ENCODE peak calls at places on chromosomes 6 and 20, in six cellular contexts. One of them, this sample, is unnamed.

GRCh38 chr6:28648878-28649375 is 123.2 kb downstream of the GPX5 start:
- DNase-seq in SJSA1: no peak
- DNase-seq in hepatocyte: no peak
- DNase-seq in kidney: no peak
- DNase-seq in CD4-positive, alpha-beta memory T cell: no peak
- DNase-seq in dorsolateral prefrontal cortex: no peak
- DNase-seq in this sample: no peak

GRCh38 chr20:32906200-32906599 is 47.5 kb downstream of the EFCAB8 start:
- DNase-seq in dorsolateral prefrontal cortex: no peak
- DNase-seq in CD4-positive, alpha-beta memory T cell: no peak
- DNase-seq in kidney: peak; percentile 51
- DNase-seq in hepatocyte: no peak
- DNase-seq in SJSA1: no peak
- DNase-seq in this sample: no peak

GRCh38 chr6:57221191-57221935 is 744 bp downstream of the RAB23 start:
- DNase-seq in hepatocyte: peak; percentile 80
- DNase-seq in SJSA1: peak; percentile 76
- DNase-seq in kidney: peak; percentile 83
- DNase-seq in CD4-positive, alpha-beta memory T cell: no peak
- DNase-seq in dorsolateral prefrontal cortex: peak; percentile 60
- DNase-seq in this sample: peak; percentile 63

GRCh38 chr20:33162313-33162712 is 5.6 kb upstream of the BPIFA2 start:
- DNase-seq in hepatocyte: no peak
- DNase-seq in kidney: no peak
- DNase-seq in CD4-positive, alpha-beta memory T cell: no peak
- DNase-seq in dorsolateral prefrontal cortex: no peak
- DNase-seq in SJSA1: peak; percentile 9
- DNase-seq in this sample: no peak

GRCh38 chr20:63177134-63177784 is 38.7 kb downstream of the YTHDF1 start:
- DNase-seq in hepatocyte: peak; percentile 44
- DNase-seq in dorsolateral prefrontal cortex: peak; percentile 81
- DNase-seq in SJSA1: no peak
- DNase-seq in kidney: peak; percentile 57
- DNase-seq in CD4-positive, alpha-beta memory T cell: no peak
- DNase-seq in this sample: no peak

GRCh38 chr6:114543696-114544095 is 200.9 kb upstream of the HS3ST5 start:
- DNase-seq in dorsolateral prefrontal cortex: no peak
- DNase-seq in CD4-positive, alpha-beta memory T cell: no peak
- DNase-seq in SJSA1: no peak
- DNase-seq in kidney: no peak
- DNase-seq in hepatocyte: no peak
- DNase-seq in this sample: no peak

GRCh38 chr20:32727663-32728062 is 15.6 kb downstream of the COMMD7 start:
- DNase-seq in CD4-positive, alpha-beta memory T cell: no peak
- DNase-seq in kidney: no peak
- DNase-seq in hepatocyte: no peak
- DNase-seq in SJSA1: no peak
- DNase-seq in dorsolateral prefrontal cortex: no peak
- DNase-seq in this sample: no peak

GRCh38 chr6:93036835-93037234 is 382.5 kb downstream of the EPHA7 start:
- DNase-seq in dorsolateral prefrontal cortex: no peak
- DNase-seq in SJSA1: no peak
- DNase-seq in kidney: no peak
- DNase-seq in CD4-positive, alpha-beta memory T cell: no peak
- DNase-seq in hepatocyte: peak; percentile 19
- DNase-seq in this sample: no peak

GRCh38 chr20:2631228-2631627 is 21.2 kb upstream of the NOP56 start:
- DNase-seq in SJSA1: no peak
- DNase-seq in kidney: no peak
- DNase-seq in CD4-positive, alpha-beta memory T cell: no peak
- DNase-seq in hepatocyte: no peak
- DNase-seq in dorsolateral prefrontal cortex: no peak
- DNase-seq in this sample: no peak

GRCh38 chr6:16704706-16705402 is 56.4 kb downstream of the ATXN1 start:
- DNase-seq in SJSA1: peak; percentile 58
- DNase-seq in kidney: no peak
- DNase-seq in hepatocyte: no peak
- DNase-seq in dorsolateral prefrontal cortex: no peak
- DNase-seq in CD4-positive, alpha-beta memory T cell: no peak
- DNase-seq in this sample: no peak

GRCh38 chr6:132143258-132143657 is 192.1 kb upstream of the CCN2 start:
- DNase-seq in dorsolateral prefrontal cortex: no peak
- DNase-seq in CD4-positive, alpha-beta memory T cell: no peak
- DNase-seq in hepatocyte: no peak
- DNase-seq in kidney: no peak
- DNase-seq in SJSA1: no peak
- DNase-seq in this sample: no peak

GRCh38 chr6:157236040-157236725 is 87.1 kb downstream of the TMEM242 start:
- DNase-seq in dorsolateral prefrontal cortex: no peak
- DNase-seq in SJSA1: no peak
- DNase-seq in CD4-positive, alpha-beta memory T cell: no peak
- DNase-seq in kidney: peak; percentile 85
- DNase-seq in hepatocyte: no peak
- DNase-seq in this sample: no peak

GRCh38 chr6:167508919-167509852 is 184.3 kb downstream of the TTLL2 start:
- DNase-seq in SJSA1: no peak
- DNase-seq in dorsolateral prefrontal cortex: no peak
- DNase-seq in hepatocyte: no peak
- DNase-seq in kidney: no peak
- DNase-seq in CD4-positive, alpha-beta memory T cell: no peak
- DNase-seq in this sample: no peak

DNA sequence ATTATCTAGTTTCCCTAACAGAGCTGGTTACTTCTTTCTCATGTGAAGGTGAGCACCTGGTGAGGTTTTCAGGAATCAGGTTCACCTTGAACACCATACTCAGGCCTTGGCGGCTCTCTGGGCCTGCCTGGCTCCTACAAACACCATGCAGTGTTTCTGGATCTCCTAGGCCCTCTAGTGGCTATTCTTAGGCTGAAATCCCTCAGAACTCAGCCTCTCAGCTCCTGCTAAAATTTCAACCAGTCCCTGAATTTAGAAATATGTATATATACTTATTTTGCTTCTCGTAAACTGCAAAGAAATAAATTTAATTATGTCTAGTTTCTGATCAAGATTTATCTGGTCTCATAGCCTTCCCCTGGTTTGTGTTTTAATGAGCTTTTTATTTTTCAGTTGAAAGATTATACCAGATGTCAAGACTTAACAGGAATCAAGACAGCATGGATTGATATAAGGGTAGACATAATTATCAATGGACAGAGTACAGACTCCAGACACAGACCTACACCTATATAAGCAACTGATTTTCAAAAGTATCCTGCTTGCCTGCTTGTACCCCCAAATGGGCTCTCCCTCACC is 55.9 kb downstream of the ANKEF1 start:
- DNase-seq in SJSA1: no peak
- DNase-seq in hepatocyte: peak; percentile 75
- DNase-seq in dorsolateral prefrontal cortex: peak; percentile 41
- DNase-seq in CD4-positive, alpha-beta memory T cell: peak; percentile 22
- DNase-seq in kidney: no peak
- DNase-seq in this sample: peak; percentile 49
- H3K27ac ChIP-seq in SJSA1: no peak overlapping the region
- H3K27ac ChIP-seq in hepatocyte: no peak overlapping the region
- H3K27ac ChIP-seq in dorsolateral prefrontal cortex: no peak overlapping the region
- H3K27ac ChIP-seq in CD4-positive, alpha-beta memory T cell: no peak overlapping the region
- H3K27ac ChIP-seq in kidney: no peak overlapping the region
- H3K27ac ChIP-seq in this sample: no peak overlapping the region

GRCh38 chr6:43921039-43921438 is 151.0 kb downstream of the VEGFA start:
- DNase-seq in kidney: peak; percentile 49
- DNase-seq in CD4-positive, alpha-beta memory T cell: no peak
- DNase-seq in hepatocyte: no peak
- DNase-seq in SJSA1: no peak
- DNase-seq in dorsolateral prefrontal cortex: no peak
- DNase-seq in this sample: no peak
- H3K4me3 ChIP-seq in kidney: no peak overlapping the region
- H3K4me3 ChIP-seq in CD4-positive, alpha-beta memory T cell: no peak overlapping the region
- H3K4me3 ChIP-seq in hepatocyte: no peak overlapping the region
- H3K4me3 ChIP-seq in SJSA1: no peak overlapping the region
- H3K4me3 ChIP-seq in dorsolateral prefrontal cortex: no peak overlapping the region
- H3K4me3 ChIP-seq in this sample: no peak overlapping the region

DNA sequence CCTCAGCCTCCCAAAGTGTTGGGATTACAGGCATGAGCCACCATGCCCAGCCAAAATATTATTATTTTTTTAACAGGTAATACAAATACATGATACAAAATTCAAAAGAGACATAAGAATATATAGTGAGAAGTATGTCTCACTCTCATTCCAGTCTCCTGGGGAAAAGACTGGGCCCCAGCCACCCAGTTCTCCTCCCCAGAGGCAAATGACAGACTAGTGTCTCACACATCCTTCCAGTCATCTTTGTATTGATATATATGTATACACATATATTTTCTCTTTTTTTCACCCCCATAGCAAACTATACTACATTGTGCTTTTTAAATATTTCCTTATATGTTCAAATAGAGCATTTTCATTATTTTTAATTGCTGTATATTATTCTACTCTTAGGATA is 8.3 kb downstream of the GSS start:
- DNase-seq in kidney: no peak
- DNase-seq in CD4-positive, alpha-beta memory T cell: no peak
- DNase-seq in hepatocyte: no peak
- DNase-seq in dorsolateral prefrontal cortex: no peak
- DNase-seq in SJSA1: no peak
- DNase-seq in this sample: no peak
- H3K27ac ChIP-seq in kidney: no peak overlapping the region
- H3K27ac ChIP-seq in CD4-positive, alpha-beta memory T cell: no peak overlapping the region
- H3K27ac ChIP-seq in hepatocyte: no peak overlapping the region
- H3K27ac ChIP-seq in dorsolateral prefrontal cortex: no peak overlapping the region
- H3K27ac ChIP-seq in SJSA1: no peak overlapping the region
- H3K27ac ChIP-seq in this sample: no peak overlapping the region

GRCh38 chr6:98958791-98959190 is 11.0 kb upstream of the FBXL4 start:
- DNase-seq in CD4-positive, alpha-beta memory T cell: no peak
- DNase-seq in kidney: no peak
- DNase-seq in hepatocyte: no peak
- DNase-seq in SJSA1: no peak
- DNase-seq in dorsolateral prefrontal cortex: no peak
- DNase-seq in this sample: no peak
- H3K4me3 ChIP-seq in CD4-positive, alpha-beta memory T cell: no peak overlapping the region
- H3K4me3 ChIP-seq in kidney: no peak overlapping the region
- H3K4me3 ChIP-seq in hepatocyte: no peak overlapping the region
- H3K4me3 ChIP-seq in SJSA1: no peak overlapping the region
- H3K4me3 ChIP-seq in dorsolateral prefrontal cortex: no peak overlapping the region
- H3K4me3 ChIP-seq in this sample: no peak overlapping the region

GRCh38 chr6:3419624-3420272 is 37.1 kb downstream of the SLC22A23 start:
- DNase-seq in SJSA1: no peak
- DNase-seq in CD4-positive, alpha-beta memory T cell: no peak
- DNase-seq in kidney: no peak
- DNase-seq in dorsolateral prefrontal cortex: no peak
- DNase-seq in hepatocyte: peak; percentile 54
- DNase-seq in this sample: no peak

GRCh38 chr6:3415490-3415889 is 41.4 kb downstream of the SLC22A23 start:
- DNase-seq in SJSA1: no peak
- DNase-seq in dorsolateral prefrontal cortex: no peak
- DNase-seq in kidney: no peak
- DNase-seq in CD4-positive, alpha-beta memory T cell: no peak
- DNase-seq in hepatocyte: no peak
- DNase-seq in this sample: no peak

GRCh38 chr6:3414704-3415453 is 42.0 kb downstream of the SLC22A23 start:
- DNase-seq in SJSA1: no peak
- DNase-seq in dorsolateral prefrontal cortex: no peak
- DNase-seq in CD4-positive, alpha-beta memory T cell: no peak
- DNase-seq in kidney: no peak
- DNase-seq in hepatocyte: peak; percentile 79
- DNase-seq in this sample: no peak

GRCh38 chr6:3418521-3419060 is 38.3 kb downstream of the SLC22A23 start:
- DNase-seq in dorsolateral prefrontal cortex: no peak
- DNase-seq in hepatocyte: peak; percentile 44
- DNase-seq in kidney: no peak
- DNase-seq in SJSA1: no peak
- DNase-seq in CD4-positive, alpha-beta memory T cell: no peak
- DNase-seq in this sample: no peak

DNA sequence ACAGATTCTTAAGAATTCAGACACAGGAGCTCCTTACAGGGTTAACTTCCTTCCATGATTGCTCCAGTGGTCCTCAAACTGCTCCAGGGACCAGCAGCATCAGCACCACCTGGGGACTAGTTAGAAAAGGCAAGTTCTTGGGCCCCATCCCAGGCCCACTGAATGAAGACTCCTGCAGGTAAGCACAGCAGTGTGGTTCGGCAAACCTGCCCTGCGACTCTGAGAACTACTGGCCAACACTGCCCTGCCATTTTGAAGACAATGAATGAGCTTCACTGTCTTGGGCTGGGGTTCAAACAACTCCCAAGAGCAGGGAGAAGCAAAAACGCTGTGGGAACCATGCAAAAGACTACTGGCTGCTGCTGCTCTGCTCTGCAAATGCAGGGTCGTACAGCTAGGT is 39.4 kb downstream of the SLC22A23 start:
- DNase-seq in dorsolateral prefrontal cortex: no peak
- DNase-seq in CD4-positive, alpha-beta memory T cell: no peak
- DNase-seq in SJSA1: no peak
- DNase-seq in hepatocyte: no peak
- DNase-seq in kidney: no peak
- DNase-seq in this sample: no peak
- H3K27ac ChIP-seq in dorsolateral prefrontal cortex: no peak overlapping the region
- H3K27ac ChIP-seq in CD4-positive, alpha-beta memory T cell: no peak overlapping the region
- H3K27ac ChIP-seq in SJSA1: no peak overlapping the region
- H3K27ac ChIP-seq in hepatocyte: no peak overlapping the region
- H3K27ac ChIP-seq in kidney: no peak overlapping the region
- H3K27ac ChIP-seq in this sample: no peak overlapping the region

This sample was measured in heart left ventricle.